ENCODE peak calls at places on chromosomes 13 and 19, in six cellular contexts. D is left lung, M is GM06990, I is body of pancreas, X is endodermal cell, K is breast epithelium. T is an unnamed sample.

GRCh38 chr13:45055198-45055901 is 65.0 kb upstream of the GTF2F2 start:
- DNase-seq in X (no peak), D (no peak), I (no peak), K (no peak), M (peak; percentile 10), T (peak; percentile 92)

GRCh38 chr13:39773833-39774232 is 118.4 kb downstream of the COG6 start:
- DNase-seq in K (no peak), M (no peak), X (no peak), D (no peak), I (no peak), T (peak; percentile 74)

GRCh38 chr13:43686557-43686956 is 100.2 kb downstream of the ENOX1 start:
- DNase-seq in M (no peak), I (peak; percentile 38), D (no peak), K (no peak), X (no peak), T (peak; percentile 87)

GRCh38 chr19:48798937-48799336 is 11.9 kb downstream of the BCAT2 start:
- DNase-seq in M (no peak), D (peak; percentile 38), K (no peak), I (no peak), X (peak; percentile 86), T (no peak)

GRCh38 chr13:112933649-112934048 is 35.4 kb upstream of the MCF2L start:
- DNase-seq in I (no peak), D (no peak), X (no peak), K (no peak), M (no peak), T (no peak)

GRCh38 chr13:104597554-104598240 is 1531.5 kb upstream of the SLC10A2 start:
- DNase-seq in X (no peak), I (no peak), D (no peak), M (no peak), K (no peak), T (no peak)

GRCh38 chr19:49689133-49690072 is at the start of gene ADM5:
- DNase-seq in X (peak; percentile 93), M (no peak), K (peak; percentile 50), I (peak; percentile 86), D (no peak), T (no peak)

GRCh38 chr19:812819-813358 is 8.9 kb downstream of the PLPPR3 start:
- DNase-seq in M (no peak), I (no peak), K (no peak), X (peak; percentile 55), D (no peak), T (no peak)

GRCh38 chr19:1050989-1051788 is 11.3 kb downstream of the ABCA7 start:
- DNase-seq in I (no peak), X (no peak), K (no peak), D (peak; percentile 51), M (no peak), T (no peak)

GRCh38 chr13:49610176-49610575 is 18.1 kb upstream of the ARL11 start:
- DNase-seq in D (no peak), K (no peak), X (no peak), M (no peak), I (no peak), T (no peak)

GRCh38 chr13:113052971-113053370 is 52.6 kb upstream of the F7 start:
- DNase-seq in K (no peak), D (peak; percentile 68), M (no peak), I (no peak), X (no peak), T (no peak)

GRCh38 chr19:36686365-36687213 is 823 bp upstream of the ZNF567 start:
- DNase-seq in I (peak; percentile 39), M (no peak), D (no peak), X (peak; percentile 52), K (no peak), T (no peak)

GRCh38 chr13:111924676-111925075 is 142.3 kb upstream of the SOX1 start:
- DNase-seq in I (no peak), D (no peak), M (no peak), X (no peak), K (no peak), T (no peak)

DNA sequence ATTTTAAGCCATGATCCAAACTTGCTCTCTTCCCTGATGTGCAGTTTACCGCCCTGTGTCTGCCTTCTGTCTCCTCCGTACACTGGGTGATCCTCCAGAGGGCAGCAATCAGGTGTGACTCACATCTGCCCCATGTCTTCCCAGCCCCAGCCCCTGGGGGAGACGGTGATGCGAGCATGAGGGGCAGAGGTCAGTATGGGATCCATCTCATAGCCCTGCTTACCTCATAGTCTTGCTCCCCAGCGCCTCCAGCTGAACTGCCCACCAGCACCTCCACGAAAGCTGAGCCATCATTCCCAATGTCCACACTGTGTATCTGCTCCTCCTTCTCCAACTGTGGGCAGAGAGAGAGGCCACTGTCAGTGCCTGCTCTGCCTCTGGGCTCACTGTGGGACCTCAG is 14.6 kb downstream of the XRCC1 start:
- DNase-seq in K (no peak), D (peak; percentile 17), X (peak; percentile 53), I (no peak), M (no peak), T (peak; percentile 13)
- TF ChIP-seq CTCF in K (no peak), D (no peak), X (peak; percentile 41), I (no peak), M (no peak), T (peak; percentile 44)

GRCh38 chr19:42176990-42177685 is 40.3 kb downstream of the DEDD2 start:
- DNase-seq in I (peak; percentile 76), X (peak; percentile 91), K (peak; percentile 42), M (peak; percentile 74), D (peak; percentile 95), T (peak; percentile 72)

GRCh38 chr19:42176649-42176989 is 40.9 kb downstream of the DEDD2 start:
- DNase-seq in M (no peak), D (no peak), X (no peak), K (no peak), I (no peak), T (no peak)

GRCh38 chr19:42177686-42178019 is 39.8 kb downstream of the DEDD2 start:
- DNase-seq in I (no peak), X (no peak), D (no peak), K (no peak), M (no peak), T (no peak)

GRCh38 chr19:42178791-42179500 is 38.5 kb downstream of the DEDD2 start:
- DNase-seq in X (peak; percentile 83), I (no peak), M (no peak), K (no peak), D (no peak), T (no peak)

GRCh38 chr19:42179501-42179817 is 38.0 kb downstream of the DEDD2 start:
- DNase-seq in D (no peak), X (no peak), I (no peak), K (no peak), M (no peak), T (no peak)
- TF ChIP-seq CTCF in D (no peak), X (peak; percentile 16), I (no peak), K (no peak), M (no peak), T (no peak)

GRCh38 chr19:56253737-56254136 is 18.8 kb upstream of the EDDM13 start:
- DNase-seq in K (no peak), I (no peak), X (no peak), M (peak; percentile 13), D (no peak), T (peak; percentile 70)

GRCh38 chr19:56258272-56258671 is 14.3 kb upstream of the EDDM13 start:
- DNase-seq in X (no peak), M (no peak), I (no peak), D (no peak), K (no peak), T (no peak)

DNA sequence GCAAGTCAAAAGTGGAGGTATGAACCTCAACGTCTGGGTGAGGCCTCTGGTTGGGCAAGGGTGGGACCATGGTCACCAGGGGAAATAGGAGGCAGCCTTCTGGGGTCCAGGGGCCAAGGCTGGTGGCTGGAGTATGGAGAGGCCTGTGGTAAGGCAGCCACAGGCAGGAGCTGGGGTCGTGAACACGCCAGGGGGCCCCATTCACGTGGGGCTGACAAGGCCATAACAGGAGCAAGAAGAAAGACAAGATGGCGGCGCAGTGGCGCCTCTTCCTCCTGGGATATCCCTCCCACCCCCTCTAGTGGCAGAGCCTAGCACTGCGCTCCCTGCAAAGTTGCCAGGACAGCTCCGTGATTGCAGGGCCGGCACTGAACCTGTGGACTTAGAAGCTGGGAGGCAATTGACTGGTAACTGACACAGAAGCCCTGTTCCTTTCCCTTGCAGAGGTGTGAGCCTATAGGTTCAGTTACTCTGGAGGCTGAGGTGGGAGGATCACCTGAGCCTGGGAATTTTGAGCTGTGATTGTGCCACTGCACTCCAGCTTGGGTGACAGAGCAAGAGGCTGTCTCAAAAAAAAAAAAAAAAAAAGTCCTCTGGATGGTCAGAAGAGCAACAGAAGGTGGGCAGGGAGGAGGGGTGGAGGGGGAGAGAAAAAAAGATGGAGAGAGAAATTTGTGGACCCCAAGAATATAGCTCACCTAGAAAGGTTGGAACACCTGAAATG is 19.7 kb upstream of the EDDM13 start:
- DNase-seq in M (peak; percentile 27), D (peak; percentile 94), X (peak; percentile 99), K (peak; percentile 35), I (peak; percentile 86), T (peak; percentile 59)
- TF ChIP-seq CTCF in M (peak; percentile 88), D (peak; percentile 89), X (peak; percentile 96), K (peak; percentile 52), I (peak; percentile 79), T (peak; percentile 89)

DNA sequence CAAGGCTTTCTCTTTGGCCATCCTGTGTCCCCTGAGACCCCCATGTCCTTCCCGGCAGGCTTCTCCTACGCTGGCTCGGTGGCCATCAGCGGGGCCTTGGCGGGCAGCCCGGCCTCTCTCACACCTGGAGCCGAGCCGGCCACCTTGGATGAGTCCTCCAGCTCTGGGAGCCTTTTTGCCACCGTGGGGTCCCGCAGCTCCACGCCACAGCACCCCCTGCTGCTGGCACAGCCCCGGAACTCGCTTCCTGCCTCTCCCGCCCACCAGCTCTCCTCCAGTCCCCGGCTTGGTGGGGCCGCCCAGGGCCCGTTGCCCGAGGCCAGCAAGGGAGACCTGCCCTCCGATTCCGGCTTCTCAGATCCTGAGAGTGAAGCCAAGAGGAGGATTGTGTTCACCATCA is 14.2 kb downstream of the PLEKHJ1 start:
- DNase-seq in I (no peak), D (no peak), X (no peak), K (no peak), M (no peak), T (no peak)
- TF ChIP-seq CTCF in I (no peak), D (no peak), X (peak; percentile 36), K (no peak), M (peak; percentile 20), T (peak; percentile 49)

DNA sequence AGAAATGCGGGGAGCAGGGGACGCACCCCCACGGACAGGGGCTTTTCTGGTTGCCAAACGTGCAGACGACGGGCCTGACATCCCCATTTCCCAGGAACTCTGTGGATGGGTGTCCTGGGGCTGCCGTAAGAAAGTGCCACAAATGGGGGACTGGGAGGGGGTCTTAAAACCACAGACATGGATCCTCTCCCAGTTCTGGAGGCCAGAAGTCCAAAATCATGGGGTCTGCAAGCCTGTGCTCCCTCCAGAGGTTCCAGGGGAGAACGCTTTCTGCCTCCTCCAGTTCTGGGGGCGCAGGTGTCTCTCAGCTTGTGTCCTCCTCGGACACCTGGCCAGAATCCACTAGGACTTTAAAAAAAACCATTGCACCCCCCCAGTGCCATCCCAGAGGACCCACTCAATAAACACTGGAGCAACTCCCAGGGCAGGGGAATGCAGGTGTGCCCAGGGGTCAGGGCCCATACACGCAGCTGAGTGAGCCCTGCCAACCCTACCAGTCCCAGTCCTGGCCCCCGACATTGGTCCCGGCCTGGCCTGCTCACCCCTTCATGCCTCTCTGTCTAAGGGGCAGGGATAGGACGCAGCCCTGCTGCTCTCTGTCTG is 103.9 kb downstream of the GADD45B start:
- DNase-seq in D (no peak), I (no peak), K (no peak), M (no peak), X (peak; percentile 60), T (no peak)
- TF ChIP-seq CTCF in D (no peak), I (no peak), K (no peak), M (no peak), X (peak; percentile 9), T (peak; percentile 60)